ENCODE peak calls at places on chromosomes 6 and 20, in four cellular contexts. Z, O, R and B are unnamed samples.
A peak's percentile ranks its signal among the peaks of the same experiment; 100 is the strongest.

GRCh38 chr6:105270511-105270910 is 90.7 kb upstream of the POPDC3 start:
- DNase-seq in Z (no peak), O (no peak), R (no peak), B (no peak)

GRCh38 chr6:42709871-42710270 is 12.5 kb downstream of the PRPH2 start:
- DNase-seq in Z (no peak), O (no peak), R (no peak), B (no peak)

GRCh38 chr20:54649511-54649962 is 174.1 kb downstream of the DOK5 start:
- DNase-seq in Z (peak; percentile 58), O (no peak), R (peak; percentile 91), B (peak; percentile 92)

GRCh38 chr6:1604347-1604990 is 5.2 kb upstream of the FOXC1 start:
- DNase-seq in Z (no peak), O (peak; percentile 82), R (peak; percentile 89), B (peak; percentile 70)

GRCh38 chr6:1363298-1363697 is 26.1 kb upstream of the FOXF2 start:
- DNase-seq in Z (no peak), O (no peak), R (no peak), B (no peak)

GRCh38 chr6:150915156-150915555 is 49.7 kb downstream of the MTHFD1L start:
- DNase-seq in Z (no peak), O (no peak), R (no peak), B (no peak)

GRCh38 chr20:22796465-22797077 is 212.2 kb upstream of the FOXA2 start:
- DNase-seq in Z (no peak), O (no peak), R (no peak), B (no peak)

GRCh38 chr6:6458166-6458565 is 130.4 kb upstream of the LY86 start:
- DNase-seq in Z (no peak), O (no peak), R (no peak), B (no peak)

GRCh38 chr6:70180904-70181599 is 121.8 kb downstream of the COL9A1 start:
- DNase-seq in Z (no peak), O (no peak), R (no peak), B (no peak)

GRCh38 chr6:27873101-27874030 is 38.8 kb downstream of the OR2B2 start:
- DNase-seq in Z (no peak), O (no peak), R (peak; percentile 76), B (peak; percentile 68)

GRCh38 chr20:35334511-35335101 is 42.4 kb upstream of the FAM83C start:
- DNase-seq in Z (no peak), O (no peak), R (no peak), B (no peak)

GRCh38 chr20:22566876-22567658 is 17.3 kb downstream of the FOXA2 start:
- DNase-seq in Z (no peak), O (no peak), R (no peak), B (no peak)

GRCh38 chr6:111417181-111417585 is 65.8 kb downstream of the REV3L start:
- DNase-seq in Z (no peak), O (no peak), R (no peak), B (no peak)

GRCh38 chr6:89640804-89641203 is 2.3 kb upstream of the LYRM2 start:
- DNase-seq in Z (no peak), O (no peak), R (peak; percentile 9), B (no peak)

GRCh38 chr6:40536442-40536841 is 50.7 kb downstream of the LRFN2 start:
- DNase-seq in Z (no peak), O (no peak), R (peak; percentile 76), B (no peak)

GRCh38 chr6:38725414-38726183 is 10.5 kb downstream of the DNAH8 start:
- DNase-seq in Z (no peak), O (no peak), R (peak; percentile 15), B (no peak)

GRCh38 chr6:167688123-167688522 is 138.6 kb upstream of the AFDN start:
- DNase-seq in Z (no peak), O (no peak), R (no peak), B (no peak)

GRCh38 chr6:167689278-167689677 is 137.4 kb upstream of the AFDN start:
- DNase-seq in Z (no peak), O (no peak), R (no peak), B (no peak)

GRCh38 chr6:167687035-167687720 is 139.5 kb upstream of the AFDN start:
- DNase-seq in Z (no peak), O (no peak), R (no peak), B (no peak)

GRCh38 chr6:167691566-167692312 is 135.0 kb upstream of the AFDN start:
- DNase-seq in Z (no peak), O (no peak), R (no peak), B (no peak)

DNA sequence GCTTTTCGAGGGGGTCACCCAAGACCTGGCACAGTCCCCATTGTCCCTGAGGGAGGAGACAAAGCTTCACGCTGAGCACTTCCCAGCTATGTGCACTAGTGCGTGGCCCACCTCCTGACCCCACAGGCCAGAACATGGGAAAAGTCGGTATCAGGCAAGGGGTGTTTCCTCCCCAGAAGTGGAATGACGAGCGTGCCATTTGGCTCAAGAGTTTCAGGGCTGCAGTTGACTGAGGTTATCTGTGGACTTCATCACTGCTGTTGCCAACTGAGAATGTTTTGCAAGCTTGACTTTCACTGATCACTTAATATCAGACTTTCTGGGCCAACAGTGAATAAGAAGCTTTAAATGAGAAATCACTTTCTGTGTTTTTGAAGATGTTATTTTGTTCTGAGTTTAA is 137.0 kb upstream of the AFDN start:
- DNase-seq in Z (no peak), O (no peak), R (no peak), B (no peak)
- TF ChIP-seq POLR2AphosphoS5 in Z (no peak), O (no peak), R (no peak), B (no peak)

DNA sequence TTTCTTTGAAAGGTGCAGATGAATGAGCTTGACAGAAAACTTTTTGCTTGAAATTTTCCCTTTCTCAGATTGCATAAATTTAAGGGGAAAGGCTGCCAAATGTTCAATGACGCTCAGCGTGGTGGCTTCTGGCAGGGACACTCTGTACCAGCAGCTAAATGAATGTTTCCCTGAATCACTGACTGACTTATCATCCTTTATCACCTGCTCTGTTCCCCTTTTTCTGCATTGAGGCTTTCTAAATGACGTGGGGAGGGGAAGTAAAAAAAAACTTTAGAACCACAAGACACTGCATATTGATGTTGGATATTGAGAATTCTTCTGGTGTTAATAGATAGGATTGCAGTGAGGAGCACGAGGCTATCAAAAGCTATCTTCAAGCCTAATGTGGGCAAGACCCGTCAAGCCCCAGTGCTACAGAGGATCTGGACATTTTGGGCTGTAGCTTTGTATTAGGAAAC is 46.9 kb upstream of the ENPP5 start:
- DNase-seq in Z (no peak), O (no peak), R (no peak), B (no peak)
- TF ChIP-seq POLR2AphosphoS5 in Z (no peak), O (no peak), R (no peak), B (peak; percentile 37)

GRCh38 chr20:18101125-18101820 is 36.4 kb upstream of the KAT14 start:
- DNase-seq in Z (no peak), O (no peak), R (peak; percentile 85), B (no peak)

GRCh38 chr20:18103497-18103896 is 34.2 kb upstream of the KAT14 start:
- DNase-seq in Z (no peak), O (no peak), R (no peak), B (peak; percentile 49)
- TF ChIP-seq POLR2AphosphoS5 in Z (no peak), O (no peak), R (no peak), B (peak; percentile 22)

GRCh38 chr20:63185215-63185796 is 30.6 kb downstream of the YTHDF1 start:
- DNase-seq in Z (no peak), O (no peak), R (no peak), B (no peak)
- TF ChIP-seq POLR2AphosphoS5 in Z (no peak), O (no peak), R (no peak), B (no peak)

GRCh38 chr6:99253271-99253670 is 96.2 kb downstream of the FAXC start:
- DNase-seq in Z (no peak), O (no peak), R (no peak), B (no peak)
- TF ChIP-seq POLR2AphosphoS5 in Z (no peak), O (no peak), R (no peak), B (no peak)

DNA sequence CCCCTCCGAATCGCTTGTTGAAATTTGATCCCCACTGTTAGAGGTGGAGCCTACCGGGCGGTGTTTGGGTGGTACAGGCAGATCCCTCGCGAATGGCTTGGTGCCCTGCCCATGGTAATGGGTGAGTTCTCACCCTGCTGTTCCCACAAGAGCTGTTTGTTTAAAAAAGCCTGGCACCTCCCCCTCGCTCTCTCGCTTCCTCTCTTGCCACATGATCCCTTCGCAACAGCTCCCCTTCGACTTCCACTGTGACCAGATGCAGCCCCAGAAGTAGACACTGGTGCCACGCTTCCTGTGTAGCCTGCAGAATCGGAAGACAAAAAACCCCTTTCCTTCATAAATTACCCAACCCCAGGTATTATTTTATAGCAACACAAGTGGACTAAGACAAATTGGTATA is 292.2 kb upstream of the QKI start:
- DNase-seq in Z (no peak), O (no peak), R (no peak), B (no peak)
- TF ChIP-seq POLR2AphosphoS5 in Z (no peak), O (no peak), R (no peak), B (no peak)

GRCh38 chr20:31543966-31544598 is 29.8 kb downstream of the HM13 start:
- DNase-seq in Z (no peak), O (no peak), R (no peak), B (no peak)
- TF ChIP-seq POLR2AphosphoS5 in Z (no peak), O (no peak), R (no peak), B (no peak)